ENCODE peak calls at places on chromosomes 13 and 19, in six cellular contexts. S, D, G, E, I and L are unnamed samples.

GRCh38 chr19:2627319-2627829 is 75.1 kb downstream of the GNG7 start:
- DNase-seq in S (peak), D (peak), G (no peak), E (peak), I (no peak), L (peak)

GRCh38 chr13:38844581-38844980 is 146.1 kb downstream of the STOML3 start:
- DNase-seq in S (no peak), D (no peak), G (no peak), E (no peak), I (no peak), L (no peak)

GRCh38 chr19:24048261-24048660 is 38.7 kb upstream of the ZNF254 start:
- DNase-seq in S (no peak), D (no peak), G (no peak), E (no peak), I (no peak), L (no peak)

GRCh38 chr13:40665754-40666057 is 735 bp downstream of the FOXO1 start:
- DNase-seq in S (peak), D (no peak), G (peak), E (peak), I (peak), L (no peak)

GRCh38 chr19:3531716-3532115 is 7.3 kb upstream of the TEKTIP1 start:
- DNase-seq in S (no peak), D (no peak), G (no peak), E (no peak), I (no peak), L (no peak)

GRCh38 chr19:48253999-48254398 is 1.7 kb downstream of the CARD8 start:
- DNase-seq in S (no peak), D (no peak), G (no peak), E (no peak), I (no peak), L (no peak)

GRCh38 chr13:114235697-114236096 is 1.0 kb downstream of the CDC16 start:
- DNase-seq in S (no peak), D (no peak), G (no peak), E (no peak), I (no peak), L (no peak)

GRCh38 chr19:51250786-51251452 is at the start of gene SIGLECL1:
- DNase-seq in S (no peak), D (no peak), G (no peak), E (no peak), I (no peak), L (no peak)

GRCh38 chr19:48123907-48124675 is 13.5 kb upstream of the PLA2G4C start:
- DNase-seq in S (no peak), D (no peak), G (no peak), E (peak), I (no peak), L (no peak)

GRCh38 chr13:40333238-40333637 is 333.2 kb downstream of the FOXO1 start:
- DNase-seq in S (no peak), D (no peak), G (no peak), E (no peak), I (no peak), L (no peak)

GRCh38 chr19:57348136-57348535 is 2.9 kb upstream of the ZNF304 start:
- DNase-seq in S (no peak), D (no peak), G (no peak), E (peak), I (no peak), L (no peak)

GRCh38 chr13:73074101-73074500 is 15.3 kb downstream of the KLF5 start:
- DNase-seq in S (no peak), D (no peak), G (no peak), E (no peak), I (no peak), L (no peak)

GRCh38 chr19:56350416-56351045 is 35.9 kb upstream of the ZSCAN5A start:
- DNase-seq in S (no peak), D (no peak), G (peak), E (peak), I (peak), L (no peak)

GRCh38 chr19:57888494-57889231 is at the start of gene ZNF814:
- DNase-seq in S (peak), D (no peak), G (peak), E (peak), I (no peak), L (peak)

GRCh38 chr13:41565221-41565620 is 107.9 kb downstream of the RGCC start:
- DNase-seq in S (no peak), D (no peak), G (no peak), E (peak), I (no peak), L (no peak)

GRCh38 chr19:858868-859843 is at the start of gene CFD:
- DNase-seq in S (peak), D (no peak), G (no peak), E (no peak), I (peak), L (peak)

GRCh38 chr19:32674153-32674958 is 624 bp downstream of the ANKRD27 start:
- DNase-seq in S (no peak), D (no peak), G (no peak), E (peak), I (no peak), L (no peak)

GRCh38 chr13:77698211-77699058 is 948 bp downstream of the SLAIN1 start:
- DNase-seq in S (peak), D (peak), G (peak), E (peak), I (no peak), L (peak)

GRCh38 chr13:23321534-23322241 is 111.8 kb downstream of the SACS start:
- DNase-seq in S (peak), D (no peak), G (no peak), E (peak), I (no peak), L (no peak)

GRCh38 chr19:54013866-54014265 is 22.4 kb downstream of the CACNG6 start:
- DNase-seq in S (no peak), D (no peak), G (no peak), E (no peak), I (no peak), L (no peak)

GRCh38 chr19:50925734-50926133 is 14.5 kb upstream of the KLK4 start:
- DNase-seq in S (no peak), D (no peak), G (no peak), E (no peak), I (no peak), L (no peak)

GRCh38 chr19:58519087-58519354 is 589 bp downstream of the ZBTB45 start:
- DNase-seq in S (peak), D (peak), G (no peak), E (peak), I (peak), L (peak)

GRCh38 chr19:51808333-51808986 is 13.5 kb downstream of the FPR3 start:
- DNase-seq in S (no peak), D (no peak), G (no peak), E (no peak), I (no peak), L (no peak)

GRCh38 chr19:49142866-49143335 is 12.3 kb downstream of the HRC start:
- DNase-seq in S (peak), D (peak), G (no peak), E (peak), I (no peak), L (peak)

GRCh38 chr19:4376991-4377781 is 23.2 kb downstream of the SH3GL1 start:
- DNase-seq in S (no peak), D (no peak), G (no peak), E (no peak), I (no peak), L (no peak)

GRCh38 chr13:37481005-37481857 is 117.3 kb downstream of the POSTN start:
- DNase-seq in S (no peak), D (peak), G (no peak), E (no peak), I (no peak), L (no peak)

GRCh38 chr13:20360835-20361412 is 128.8 kb upstream of the GJB6 start:
- DNase-seq in S (no peak), D (no peak), G (no peak), E (no peak), I (no peak), L (no peak)